ENCODE peak calls at places on chromosomes 5 and 9, in eight cellular contexts. E, P, O, K, I, S, U and C are unnamed samples.

GRCh38 chr5:36367524-36367923 is 65.8 kb upstream of the RANBP3L start:
- DNase-seq in I (no peak), E (peak; percentile 43), S (no peak), K (no peak), U (peak; percentile 64), O (no peak), P (no peak), C (no peak)

GRCh38 chr5:135457424-135458071 is 5.4 kb upstream of the TIFAB start:
- DNase-seq in P (peak; percentile 74), U (peak; percentile 62), S (peak; percentile 78), O (peak; percentile 27), I (peak; percentile 80), K (peak; percentile 74), E (peak; percentile 58), C (peak; percentile 65)

GRCh38 chr5:95020382-95020781 is 264.5 kb downstream of the MCTP1 start:
- DNase-seq in S (no peak), U (no peak), E (no peak), P (no peak), O (no peak), K (no peak), I (no peak), C (no peak)

GRCh38 chr9:130289711-130290241 is 24.2 kb downstream of the HMCN2 start:
- DNase-seq in O (no peak), E (no peak), I (no peak), S (no peak), U (no peak), K (no peak), P (no peak), C (no peak)

GRCh38 chr5:14270212-14270702 is 127.1 kb downstream of the TRIO start:
- DNase-seq in K (peak; percentile 48), E (peak; percentile 74), P (no peak), I (no peak), S (peak; percentile 48), U (peak; percentile 77), O (no peak), C (peak; percentile 51)

GRCh38 chr5:16687898-16688297 is 71.1 kb upstream of the RETREG1 start:
- DNase-seq in E (no peak), P (no peak), S (no peak), I (no peak), U (no peak), O (no peak), K (no peak), C (no peak)

GRCh38 chr9:130028493-130029222 is 14.3 kb downstream of the FNBP1 start:
- DNase-seq in P (no peak), U (no peak), K (no peak), O (no peak), S (no peak), E (no peak), I (no peak), C (no peak)

GRCh38 chr5:148635321-148636083 is 18.8 kb downstream of the HTR4 start:
- DNase-seq in P (no peak), S (no peak), K (no peak), O (no peak), I (no peak), U (no peak), E (no peak), C (no peak)

GRCh38 chr9:90064248-90064647 is 459.4 kb downstream of the GADD45G start:
- DNase-seq in P (peak; percentile 77), I (no peak), O (no peak), S (no peak), E (no peak), K (no peak), U (no peak), C (no peak)
- TF ChIP-seq CTCF in P (no peak), I (no peak), O (no peak), S (no peak), E (no peak), K (no peak), U (no peak), C (no peak)

GRCh38 chr9:24502548-24502947 is 43.1 kb downstream of the IZUMO3 start:
- DNase-seq in E (no peak), I (no peak), P (no peak), S (no peak), K (no peak), U (no peak), O (no peak), C (no peak)

GRCh38 chr9:24509850-24510249 is 35.8 kb downstream of the IZUMO3 start:
- DNase-seq in U (no peak), P (no peak), S (no peak), E (no peak), I (no peak), O (no peak), K (no peak), C (no peak)

GRCh38 chr9:24498632-24499031 is 47.1 kb downstream of the IZUMO3 start:
- DNase-seq in I (no peak), O (no peak), E (no peak), U (no peak), P (no peak), K (no peak), S (no peak), C (no peak)

GRCh38 chr9:24500761-24501160 is 44.9 kb downstream of the IZUMO3 start:
- DNase-seq in U (no peak), K (no peak), P (no peak), O (no peak), S (no peak), I (no peak), E (no peak), C (no peak)

DNA sequence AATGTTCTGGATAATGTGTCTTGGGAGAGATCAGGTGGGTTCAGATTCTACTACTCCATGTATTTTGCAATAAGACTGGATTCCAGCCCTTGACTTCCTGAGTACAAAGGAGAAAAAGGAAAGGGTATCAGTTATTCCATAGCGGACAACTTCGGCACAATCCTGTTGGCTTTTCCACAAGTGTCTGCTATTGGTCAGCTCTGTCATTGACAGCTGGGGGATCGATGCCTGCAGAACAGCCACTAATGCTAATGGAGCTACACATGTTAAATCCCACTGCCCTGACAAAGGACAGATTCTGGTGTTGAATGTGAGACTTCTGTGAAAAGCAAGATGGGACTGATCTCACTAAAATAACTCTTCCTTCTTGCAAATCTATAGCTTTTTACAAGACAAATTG is 41.2 kb downstream of the IZUMO3 start:
- DNase-seq in E (no peak), O (no peak), S (no peak), K (no peak), U (no peak), P (no peak), I (no peak), C (no peak)
- TF ChIP-seq CTCF in E (no peak), O (no peak), S (no peak), K (no peak), U (no peak), P (no peak), I (no peak), C (no peak)

GRCh38 chr5:164475339-164475977 is 970.0 kb downstream of the MAT2B start:
- DNase-seq in K (no peak), I (no peak), E (peak; percentile 43), O (no peak), P (no peak), S (no peak), U (peak; percentile 59), C (no peak)
- TF ChIP-seq CTCF in K (no peak), I (no peak), E (peak; percentile 62), O (no peak), P (peak; percentile 53), S (peak; percentile 24), U (peak; percentile 72), C (no peak)

DNA sequence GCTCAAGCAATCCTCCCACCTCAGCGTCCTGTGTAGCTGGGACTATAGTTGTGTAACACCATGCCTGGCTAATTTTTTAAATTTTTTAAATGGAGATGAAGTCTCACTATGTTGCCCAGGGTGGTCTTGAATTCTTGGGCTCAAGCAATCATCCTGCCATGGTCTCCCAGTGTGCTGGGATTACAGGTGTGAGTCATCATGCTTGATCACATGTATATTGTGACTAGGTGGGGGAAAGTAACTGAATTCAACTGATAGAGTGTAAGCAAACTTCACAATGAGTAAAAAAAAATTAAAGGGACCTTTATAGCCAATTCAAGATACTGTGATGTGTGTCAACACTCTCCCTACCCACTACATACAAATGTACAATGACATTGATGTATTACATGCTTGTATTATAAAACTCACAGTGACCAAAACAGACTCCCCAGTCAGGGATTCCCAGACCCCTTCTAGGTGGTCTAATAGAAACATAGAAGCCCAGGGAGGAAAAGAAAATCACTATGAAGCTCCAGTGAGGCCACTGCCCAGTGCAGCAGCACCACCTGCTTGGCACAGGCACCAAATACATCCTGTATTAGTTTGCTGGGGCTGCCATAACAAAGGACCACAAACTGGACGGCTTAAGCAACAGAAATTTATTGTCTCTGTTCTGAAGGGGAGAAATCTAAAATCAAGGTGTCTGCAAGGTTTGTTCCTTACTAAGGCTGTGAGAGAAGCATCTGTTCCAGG is 8.8 kb downstream of the PLGRKT start:
- DNase-seq in P (no peak), O (no peak), U (no peak), S (no peak), K (no peak), E (peak; percentile 27), I (no peak), C (no peak)
- TF ChIP-seq CTCF in P (no peak), O (no peak), U (no peak), S (no peak), K (no peak), E (no peak), I (no peak), C (no peak)

DNA sequence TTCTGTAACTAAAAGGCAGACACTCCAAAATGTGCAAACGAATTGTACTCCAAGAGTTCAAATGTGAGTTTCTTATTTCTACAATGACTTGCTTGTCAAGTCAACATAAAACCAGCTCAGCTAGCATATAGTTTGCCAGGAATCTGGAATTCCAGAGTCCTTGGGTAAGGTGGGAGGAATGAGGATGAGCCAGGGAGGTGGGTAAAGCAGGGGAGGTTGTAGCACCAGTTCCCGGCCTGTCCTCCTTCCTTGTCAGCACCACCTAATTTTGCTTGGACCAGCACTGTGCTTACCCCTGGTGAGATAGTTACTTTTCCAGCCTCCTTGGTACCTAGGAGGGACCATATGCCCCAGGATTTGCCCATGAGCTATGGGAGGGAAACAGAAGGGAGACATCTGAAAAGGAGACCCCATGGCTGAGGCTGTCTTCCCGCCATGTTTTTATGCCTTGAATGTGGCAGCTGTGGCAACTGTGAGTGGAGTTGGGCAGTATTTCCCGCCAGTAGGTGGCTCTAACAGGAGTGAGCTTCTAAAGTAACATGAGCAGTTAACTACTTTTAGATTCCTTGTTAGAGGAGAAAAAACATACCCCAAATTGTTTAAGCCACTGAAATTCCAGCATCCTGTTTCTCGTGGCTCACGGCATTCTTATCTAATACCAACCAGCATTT is 302.5 kb downstream of the TENT4A start:
- DNase-seq in S (peak; percentile 15), I (no peak), U (no peak), E (no peak), O (no peak), K (no peak), P (no peak), C (no peak)
- TF ChIP-seq CTCF in S (no peak), I (no peak), U (no peak), E (no peak), O (no peak), K (no peak), P (peak; percentile 36), C (no peak)

DNA sequence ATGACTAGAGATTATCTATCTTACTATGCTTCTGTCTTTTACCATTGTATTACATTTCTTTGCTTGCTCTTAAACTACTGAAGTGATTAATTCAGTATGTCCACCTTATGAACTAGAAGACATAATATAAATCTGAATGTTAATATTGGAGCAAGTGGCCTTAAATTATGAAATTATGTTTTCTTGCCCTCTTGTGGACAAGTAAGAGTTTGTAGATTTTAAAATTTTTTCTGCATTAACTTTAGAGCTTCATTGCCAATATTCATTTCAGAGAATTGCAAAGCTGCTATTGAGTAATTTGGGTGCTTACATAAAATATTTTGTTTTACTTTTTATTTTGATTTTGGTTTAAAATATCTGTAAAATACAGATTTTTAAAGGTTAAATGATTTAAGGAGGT is 55.3 kb downstream of the RANBP17 start:
- DNase-seq in K (no peak), O (no peak), U (peak; percentile 20), E (peak; percentile 5), P (no peak), I (no peak), S (no peak), C (no peak)
- TF ChIP-seq CTCF in K (peak; percentile 28), O (no peak), U (peak; percentile 17), E (peak; percentile 19), P (no peak), I (no peak), S (no peak), C (no peak)